ENCODE peak calls at places on chromosomes 2 and 18, in five cellular contexts. M is upper lobe of left lung, A is suprapubic skin, V is ovary, Q is tibial artery. J is an unnamed sample.

GRCh38 chr2:232714969-232715368 is 17.8 kb downstream of the GIGYF2 start:
- DNase-seq in M (no peak), A (no peak), V (no peak), Q (no peak), J (no peak)

GRCh38 chr2:130289780-130290179 is 52.9 kb upstream of the IMP4 start:
- DNase-seq in M (no peak), A (no peak), V (no peak), Q (no peak), J (no peak)

GRCh38 chr2:579351-579886 is 97.8 kb downstream of the TMEM18 start:
- DNase-seq in M (no peak), A (no peak), V (no peak), Q (no peak), J (peak)

GRCh38 chr18:74278058-74278457 is 13.7 kb downstream of the CYB5A start:
- DNase-seq in M (no peak), A (no peak), V (no peak), Q (no peak), J (no peak)

GRCh38 chr18:48562075-48562474 is 23.2 kb downstream of the CTIF start:
- DNase-seq in M (no peak), A (no peak), V (no peak), Q (no peak), J (no peak)

GRCh38 chr2:96207073-96207777 is 1.4 kb downstream of the STARD7 start:
- DNase-seq in M (no peak), A (no peak), V (no peak), Q (no peak), J (no peak)

GRCh38 chr18:49904871-49905555 is 91.7 kb upstream of the ACAA2 start:
- DNase-seq in M (no peak), A (no peak), V (no peak), Q (no peak), J (no peak)

GRCh38 chr2:149692837-149693518 is 105.4 kb upstream of the MMADHC start:
- DNase-seq in M (no peak), A (no peak), V (no peak), Q (no peak), J (no peak)

GRCh38 chr2:171391532-171391931 is 42.3 kb downstream of the METTL8 start:
- DNase-seq in M (no peak), A (no peak), V (no peak), Q (no peak), J (no peak)

GRCh38 chr18:58580078-58580477 is 48.8 kb downstream of the ALPK2 start:
- DNase-seq in M (no peak), A (no peak), V (no peak), Q (no peak), J (no peak)

GRCh38 chr2:17589406-17590035 is 49.0 kb downstream of the VSNL1 start:
- DNase-seq in M (no peak), A (no peak), V (no peak), Q (no peak), J (no peak)

GRCh38 chr2:190948671-190949070 is 65.3 kb downstream of the STAT1 start:
- DNase-seq in M (no peak), A (no peak), V (no peak), Q (no peak), J (no peak)

GRCh38 chr18:48714873-48715272 is 176.0 kb downstream of the CTIF start:
- DNase-seq in M (no peak), A (no peak), V (no peak), Q (no peak), J (no peak)

GRCh38 chr2:227415538-227416424 is 28.0 kb upstream of the SCYGR1 start:
- DNase-seq in M (no peak), A (no peak), V (no peak), Q (peak), J (no peak)

GRCh38 chr18:42649636-42650035 is 465.8 kb downstream of the RIT2 start:
- DNase-seq in M (no peak), A (no peak), V (no peak), Q (no peak), J (no peak)

GRCh38 chr18:79496978-79497637 is 101.4 kb downstream of the NFATC1 start:
- DNase-seq in M (peak), A (peak), V (peak), Q (peak), J (peak)

GRCh38 chr2:202545523-202545922 is 89.2 kb upstream of the FAM117B start:
- DNase-seq in M (no peak), A (no peak), V (no peak), Q (no peak), J (no peak)

GRCh38 chr18:46167971-46168370 is 63.8 kb downstream of the HAUS1 start:
- DNase-seq in M (peak), A (no peak), V (no peak), Q (no peak), J (no peak)

GRCh38 chr2:72292433-72292832 is 144.8 kb upstream of the CYP26B1 start:
- DNase-seq in M (no peak), A (no peak), V (no peak), Q (no peak), J (no peak)

GRCh38 chr18:55275042-55275897 is 312.7 kb downstream of the TCF4 start:
- DNase-seq in M (no peak), A (peak), V (no peak), Q (peak), J (no peak)

GRCh38 chr18:55269632-55270031 is 310.4 kb upstream of the CCDC68 start:
- DNase-seq in M (no peak), A (no peak), V (no peak), Q (no peak), J (no peak)

GRCh38 chr2:240643093-240643810 is 18.0 kb downstream of the GPR35 start:
- DNase-seq in M (peak), A (peak), V (no peak), Q (no peak), J (peak)

GRCh38 chr2:25867389-25868003 is 10.8 kb downstream of the ASXL2 start:
- DNase-seq in M (no peak), A (no peak), V (no peak), Q (no peak), J (no peak)

GRCh38 chr2:70123051-70123828 is 36.0 kb downstream of the PCBP1 start:
- DNase-seq in M (no peak), A (peak), V (peak), Q (peak), J (peak)

GRCh38 chr2:100365434-100365833 is 43.1 kb upstream of the LONRF2 start:
- DNase-seq in M (no peak), A (no peak), V (no peak), Q (no peak), J (no peak)

GRCh38 chr2:207054521-207054920 is 111.2 kb downstream of the KLF7 start:
- DNase-seq in M (no peak), A (no peak), V (no peak), Q (no peak), J (no peak)
- TF ChIP-seq CTCF in M (no peak), A (no peak), V (no peak), Q (no peak), J (peak)

GRCh38 chr2:111618577-111618930 is 265.4 kb downstream of the ANAPC1 start:
- DNase-seq in M (peak), A (no peak), V (peak), Q (no peak), J (no peak)

GRCh38 chr2:111616651-111617218 is 267.3 kb downstream of the ANAPC1 start:
- DNase-seq in M (peak), A (no peak), V (no peak), Q (no peak), J (no peak)

GRCh38 chr2:111617299-111617803 is 266.6 kb downstream of the ANAPC1 start:
- DNase-seq in M (no peak), A (no peak), V (no peak), Q (no peak), J (no peak)

GRCh38 chr2:111617804-111618576 is 266.0 kb downstream of the ANAPC1 start:
- DNase-seq in M (peak), A (no peak), V (no peak), Q (peak), J (no peak)

DNA sequence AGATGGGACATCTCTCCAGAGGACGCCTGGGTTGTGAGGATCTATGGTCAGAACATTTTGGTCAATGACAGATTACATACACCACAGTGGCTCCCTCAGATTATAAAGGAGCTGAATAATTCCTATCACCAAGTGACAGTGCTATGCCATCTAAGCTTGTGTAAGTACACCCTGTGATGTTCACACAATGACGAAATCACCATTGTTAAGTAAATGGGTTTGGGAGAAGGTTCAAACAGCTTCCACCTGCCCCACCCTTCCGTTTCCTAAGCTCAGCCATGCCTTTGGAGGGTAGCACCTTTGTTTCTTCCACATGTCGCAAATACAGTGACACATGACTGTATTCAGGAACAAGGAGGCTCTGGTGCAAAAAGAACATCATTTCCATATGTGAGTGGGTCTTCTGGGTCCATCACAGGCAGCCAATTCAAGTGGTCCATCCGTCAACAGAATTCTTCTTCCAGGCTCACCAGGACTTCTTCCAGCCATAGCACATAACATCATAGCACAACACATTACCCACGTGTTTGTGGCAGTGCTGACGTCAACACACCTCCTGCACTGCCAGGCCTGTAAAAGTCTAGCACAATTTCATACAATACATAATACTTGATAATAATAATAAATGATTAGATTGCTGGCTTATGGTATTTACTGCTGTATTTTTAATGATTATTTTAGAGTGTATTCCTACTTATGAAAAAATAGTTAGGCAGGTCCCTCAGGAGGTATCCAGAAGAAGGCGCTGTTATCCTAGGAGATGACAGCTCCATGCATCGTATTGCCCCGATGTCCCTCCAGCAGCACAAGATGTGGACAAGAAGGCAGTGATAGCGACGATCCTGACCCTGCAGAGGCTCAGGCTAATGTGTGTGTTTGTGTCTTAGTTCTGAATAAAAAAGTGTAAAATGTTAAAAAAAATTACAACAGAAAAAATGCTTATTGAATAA is 264.8 kb downstream of the ANAPC1 start:
- DNase-seq in M (no peak), A (no peak), V (no peak), Q (no peak), J (no peak)
- TF ChIP-seq CTCF in M (no peak), A (no peak), V (no peak), Q (no peak), J (peak)

GRCh38 chr2:176648691-176649297 is 379.6 kb downstream of the MTX2 start:
- DNase-seq in M (no peak), A (no peak), V (no peak), Q (no peak), J (no peak)

GRCh38 chr2:176650811-176651559 is 381.7 kb downstream of the MTX2 start:
- DNase-seq in M (no peak), A (no peak), V (no peak), Q (no peak), J (no peak)

GRCh38 chr2:176652300-176653182 is 383.3 kb downstream of the MTX2 start:
- DNase-seq in M (no peak), A (no peak), V (no peak), Q (no peak), J (no peak)

GRCh38 chr2:176647325-176648155 is 378.3 kb downstream of the MTX2 start:
- DNase-seq in M (no peak), A (no peak), V (no peak), Q (no peak), J (no peak)

GRCh38 chr2:176650101-176650500 is 380.9 kb downstream of the MTX2 start:
- DNase-seq in M (no peak), A (no peak), V (no peak), Q (no peak), J (no peak)
- TF ChIP-seq CTCF in M (no peak), A (no peak), V (no peak), Q (no peak), J (peak)

GRCh38 chr2:216877085-216877484 is 17.2 kb upstream of the TNP1 start:
- DNase-seq in M (no peak), A (no peak), V (no peak), Q (no peak), J (no peak)
- TF ChIP-seq CTCF in M (no peak), A (no peak), V (no peak), Q (no peak), J (peak)

GRCh38 chr2:21396252-21396651 is 272.5 kb downstream of the TDRD15 start:
- DNase-seq in M (no peak), A (no peak), V (no peak), Q (no peak), J (no peak)

GRCh38 chr2:21392660-21393059 is 268.9 kb downstream of the TDRD15 start:
- DNase-seq in M (no peak), A (no peak), V (no peak), Q (no peak), J (no peak)

DNA sequence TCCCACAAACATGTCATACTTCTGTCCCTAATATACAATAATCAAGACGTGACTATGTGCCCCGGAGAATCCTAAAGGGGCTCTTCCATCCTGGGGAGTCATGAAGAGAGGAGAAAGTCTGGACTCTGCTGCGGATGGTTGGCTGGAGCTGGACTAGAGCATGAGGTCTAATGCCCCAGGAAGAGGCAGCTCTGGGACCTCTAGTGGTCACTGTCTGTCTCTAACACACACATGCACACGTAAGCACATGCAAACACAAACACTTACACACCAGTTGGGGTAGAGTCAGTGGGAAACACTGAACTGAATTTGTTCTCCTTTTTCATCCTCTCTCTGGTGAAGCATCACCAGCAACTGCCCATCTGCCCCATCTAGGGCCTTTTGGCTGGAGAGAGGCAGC is 271.6 kb downstream of the TDRD15 start:
- DNase-seq in M (no peak), A (no peak), V (no peak), Q (no peak), J (no peak)
- TF ChIP-seq CTCF in M (no peak), A (no peak), V (no peak), Q (no peak), J (peak)

DNA sequence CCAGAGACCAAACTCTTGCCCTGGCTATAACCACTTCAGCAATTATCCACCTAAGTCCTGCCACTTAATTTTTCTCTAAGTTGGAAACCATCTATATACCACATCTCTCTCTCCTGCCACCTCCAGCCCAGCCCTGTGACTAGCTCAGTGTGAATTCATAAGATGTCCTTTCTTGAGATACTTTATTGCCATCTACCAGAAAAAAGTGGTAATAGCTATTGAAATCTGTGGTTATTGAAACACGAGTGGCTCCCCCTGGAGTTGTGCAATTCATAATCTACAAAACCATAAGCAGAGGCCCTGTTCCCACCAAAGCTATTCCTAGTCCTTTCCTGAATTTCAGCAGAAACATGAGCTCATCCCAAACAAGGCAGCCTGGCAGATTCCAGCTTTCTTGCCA is 324.0 kb downstream of the TXNL1 start:
- DNase-seq in M (no peak), A (no peak), V (no peak), Q (no peak), J (no peak)
- TF ChIP-seq CTCF in M (no peak), A (no peak), V (no peak), Q (no peak), J (peak)